ENCODE peak calls at places on chromosomes 6 and 20, in five cellular contexts. X, B, N, K and O are unnamed samples.
A peak's percentile ranks its signal among the peaks of the same experiment; 100 is the strongest.

GRCh38 chr6:88298446-88298845 is 132.3 kb upstream of the CNR1 start:
- DNase-seq in K (no peak), N (no peak), B (no peak), X (no peak), O (no peak)

GRCh38 chr6:19836799-19837510 is at the start of gene ID4:
- DNase-seq in B (peak; percentile 80), X (no peak), N (peak; percentile 96), K (no peak), O (no peak)

GRCh38 chr20:6828794-6829423 is 61.4 kb downstream of the BMP2 start:
- DNase-seq in X (no peak), B (peak; percentile 20), N (peak; percentile 52), K (no peak), O (no peak)

GRCh38 chr6:22025468-22026159 is 271.2 kb downstream of the PRL start:
- DNase-seq in B (peak; percentile 0), K (no peak), N (no peak), X (no peak), O (no peak)

GRCh38 chr6:154277578-154278128 is 79.0 kb downstream of the IPCEF1 start:
- DNase-seq in B (no peak), K (no peak), X (no peak), N (no peak), O (no peak)

GRCh38 chr20:49674383-49675352 is 39.0 kb downstream of the B4GALT5 start:
- DNase-seq in X (no peak), B (no peak), K (no peak), N (no peak), O (no peak)

GRCh38 chr6:36419295-36419694 is 23.4 kb downstream of the PXT1 start:
- DNase-seq in K (no peak), B (no peak), X (no peak), N (no peak), O (no peak)

GRCh38 chr6:33313105-33313708 is 671 bp downstream of the TAPBP start:
- DNase-seq in K (no peak), X (peak; percentile 25), B (peak; percentile 26), N (no peak), O (no peak)

GRCh38 chr6:105981002-105981887 is 104.9 kb upstream of the PRDM1 start:
- DNase-seq in N (no peak), B (no peak), X (peak; percentile 24), K (no peak), O (no peak)

GRCh38 chr20:50196896-50197295 is 6.3 kb downstream of the CEBPB start:
- DNase-seq in K (no peak), B (no peak), N (no peak), X (no peak), O (no peak)

GRCh38 chr6:137001287-137001976 is 43.3 kb downstream of the IL20RA start:
- DNase-seq in X (no peak), N (no peak), B (no peak), K (no peak), O (no peak)

GRCh38 chr6:108168501-108168979 is 2.7 kb downstream of the NR2E1 start:
- DNase-seq in B (no peak), K (no peak), N (no peak), X (no peak), O (no peak)